ENCODE peak calls at places on chromosomes 5 and 9, in six cellular contexts. M, C, K, S, P and W are unnamed samples.

GRCh38 chr9:107730691-107731090 is 241.1 kb upstream of the KLF4 start:
- DNase-seq in M (no peak), C (no peak), K (no peak), S (no peak), P (no peak), W (no peak)

GRCh38 chr5:147510885-147511284 is 1.0 kb upstream of the DPYSL3 start:
- DNase-seq in M (no peak), C (no peak), K (no peak), S (no peak), P (no peak), W (no peak)

GRCh38 chr5:157710887-157711286 is 20.3 kb upstream of the THG1L start:
- DNase-seq in M (no peak), C (no peak), K (no peak), S (no peak), P (no peak), W (no peak)

GRCh38 chr5:117295941-117296340 is 721.3 kb upstream of the SEMA6A start:
- DNase-seq in M (no peak), C (no peak), K (no peak), S (no peak), P (no peak), W (no peak)

GRCh38 chr5:136375920-136376319 is 10.6 kb upstream of the TRPC7 start:
- DNase-seq in M (no peak), C (no peak), K (no peak), S (no peak), P (no peak), W (no peak)

GRCh38 chr9:87119328-87119881 is 172.1 kb upstream of the GAS1 start:
- DNase-seq in M (no peak), C (peak; percentile 65), K (no peak), S (no peak), P (no peak), W (no peak)

GRCh38 chr9:84107081-84107480 is 126.5 kb downstream of the RMI1 start:
- DNase-seq in M (no peak), C (no peak), K (no peak), S (no peak), P (no peak), W (no peak)

GRCh38 chr5:159533197-159533596 is 202.9 kb upstream of the IL12B start:
- DNase-seq in M (no peak), C (no peak), K (no peak), S (no peak), P (no peak), W (no peak)

GRCh38 chr5:142296914-142297417 is 27.9 kb downstream of the SPRY4 start:
- DNase-seq in M (no peak), C (no peak), K (no peak), S (no peak), P (no peak), W (no peak)

GRCh38 chr9:86434039-86434726 is 80.0 kb upstream of the TUT7 start:
- DNase-seq in M (no peak), C (no peak), K (peak; percentile 34), S (peak; percentile 81), P (peak; percentile 47), W (peak; percentile 91)

GRCh38 chr5:69492391-69493234 is at the start of gene OCLN:
- DNase-seq in M (no peak), C (peak; percentile 82), K (peak; percentile 81), S (peak; percentile 62), P (peak; percentile 87), W (peak; percentile 17)

GRCh38 chr9:100167912-100168775 is 69.1 kb downstream of the INVS start:
- DNase-seq in M (no peak), C (no peak), K (no peak), S (no peak), P (no peak), W (no peak)

GRCh38 chr9:2469681-2470141 is 151.9 kb upstream of the VLDLR start:
- DNase-seq in M (peak; percentile 7), C (no peak), K (no peak), S (no peak), P (no peak), W (no peak)

GRCh38 chr5:7208911-7209310 is 187.0 kb upstream of the ADCY2 start:
- DNase-seq in M (no peak), C (no peak), K (no peak), S (peak; percentile 78), P (no peak), W (peak; percentile 49)

GRCh38 chr9:32705059-32705458 is 69.6 kb upstream of the TAF1L start:
- DNase-seq in M (no peak), C (no peak), K (no peak), S (no peak), P (no peak), W (no peak)

GRCh38 chr5:168647083-168647482 is 67.9 kb upstream of the PANK3 start:
- DNase-seq in M (no peak), C (no peak), K (no peak), S (no peak), P (no peak), W (no peak)

GRCh38 chr9:89720721-89721660 is 116.2 kb downstream of the GADD45G start:
- DNase-seq in M (no peak), C (no peak), K (no peak), S (no peak), P (no peak), W (no peak)

GRCh38 chr9:128771094-128771721 is 519 bp downstream of the ZER1 start:
- DNase-seq in M (no peak), C (peak; percentile 57), K (no peak), S (no peak), P (no peak), W (no peak)

GRCh38 chr9:259405-260404 is 45.0 kb downstream of the DOCK8 start:
- DNase-seq in M (no peak), C (no peak), K (no peak), S (no peak), P (no peak), W (no peak)

GRCh38 chr5:146962801-146963355 is 84.3 kb upstream of the PPP2R2B start:
- DNase-seq in M (no peak), C (no peak), K (no peak), S (no peak), P (no peak), W (no peak)

GRCh38 chr5:134527156-134527960 is 1.9 kb downstream of the JADE2 start:
- DNase-seq in M (no peak), C (peak; percentile 76), K (no peak), S (peak; percentile 95), P (peak; percentile 94), W (peak; percentile 83)
- TF ChIP-seq POLR2A in M (peak; percentile 25), C (peak; percentile 40), K (no peak), S (no peak), P (peak; percentile 34), W (no peak)

GRCh38 chr9:21334603-21334968 is 618 bp downstream of the KLHL9 start:
- DNase-seq in M (no peak), C (no peak), K (no peak), S (no peak), P (no peak), W (no peak)

GRCh38 chr9:21336467-21336866 is 1.3 kb upstream of the KLHL9 start:
- DNase-seq in M (no peak), C (no peak), K (no peak), S (no peak), P (no peak), W (no peak)

GRCh38 chr9:21340735-21341134 is 5.5 kb upstream of the KLHL9 start:
- DNase-seq in M (no peak), C (no peak), K (no peak), S (no peak), P (no peak), W (no peak)

GRCh38 chr9:21331676-21332402 is 3.4 kb downstream of the KLHL9 start:
- DNase-seq in M (no peak), C (no peak), K (no peak), S (no peak), P (no peak), W (no peak)

GRCh38 chr9:21334969-21335632 is at the start of gene KLHL9:
- DNase-seq in M (peak; percentile 73), C (peak; percentile 89), K (peak; percentile 83), S (peak; percentile 95), P (peak; percentile 97), W (peak; percentile 88)
- TF ChIP-seq POLR2A in M (peak; percentile 91), C (peak; percentile 52), K (peak; percentile 46), S (peak; percentile 47), P (peak; percentile 71), W (no peak)

GRCh38 chr9:35756275-35756742 is 2.2 kb upstream of the MSMP start:
- DNase-seq in M (no peak), C (no peak), K (peak; percentile 58), S (peak; percentile 77), P (no peak), W (no peak)

GRCh38 chr9:35758475-35759050 is 4.5 kb upstream of the MSMP start:
- DNase-seq in M (no peak), C (no peak), K (no peak), S (no peak), P (no peak), W (no peak)

GRCh38 chr9:35756743-35757526 is 2.9 kb upstream of the MSMP start:
- DNase-seq in M (no peak), C (peak; percentile 66), K (peak; percentile 38), S (peak; percentile 77), P (peak; percentile 64), W (no peak)

GRCh38 chr9:35759795-35760194 is 5.7 kb upstream of the MSMP start:
- DNase-seq in M (no peak), C (no peak), K (no peak), S (no peak), P (no peak), W (no peak)

GRCh38 chr9:35757527-35758275 is 3.6 kb upstream of the MSMP start:
- DNase-seq in M (no peak), C (peak; percentile 57), K (no peak), S (no peak), P (peak; percentile 52), W (no peak)
- TF ChIP-seq POLR2A in M (no peak), C (no peak), K (peak; percentile 52), S (no peak), P (peak; percentile 59), W (no peak)

GRCh38 chr9:35114113-35114847 is 1.4 kb downstream of the ATOSB start:
- DNase-seq in M (no peak), C (no peak), K (peak; percentile 51), S (peak; percentile 95), P (no peak), W (peak; percentile 93)

GRCh38 chr9:35115680-35116538 is at the start of gene ATOSB:
- DNase-seq in M (peak; percentile 72), C (peak; percentile 95), K (peak; percentile 93), S (peak; percentile 99), P (peak; percentile 91), W (peak; percentile 97)

GRCh38 chr9:35116539-35116897 is 856 bp upstream of the ATOSB start:
- DNase-seq in M (no peak), C (no peak), K (no peak), S (no peak), P (no peak), W (no peak)

GRCh38 chr9:35116898-35117551 is 1.4 kb upstream of the ATOSB start:
- DNase-seq in M (no peak), C (peak; percentile 86), K (peak; percentile 86), S (peak; percentile 95), P (peak; percentile 90), W (peak; percentile 92)

GRCh38 chr9:35114921-35115341 is 731 bp downstream of the ATOSB start:
- DNase-seq in M (no peak), C (no peak), K (no peak), S (peak; percentile 87), P (no peak), W (peak; percentile 73)
- TF ChIP-seq POLR2A in M (no peak), C (no peak), K (no peak), S (peak; percentile 12), P (no peak), W (no peak)

DNA sequence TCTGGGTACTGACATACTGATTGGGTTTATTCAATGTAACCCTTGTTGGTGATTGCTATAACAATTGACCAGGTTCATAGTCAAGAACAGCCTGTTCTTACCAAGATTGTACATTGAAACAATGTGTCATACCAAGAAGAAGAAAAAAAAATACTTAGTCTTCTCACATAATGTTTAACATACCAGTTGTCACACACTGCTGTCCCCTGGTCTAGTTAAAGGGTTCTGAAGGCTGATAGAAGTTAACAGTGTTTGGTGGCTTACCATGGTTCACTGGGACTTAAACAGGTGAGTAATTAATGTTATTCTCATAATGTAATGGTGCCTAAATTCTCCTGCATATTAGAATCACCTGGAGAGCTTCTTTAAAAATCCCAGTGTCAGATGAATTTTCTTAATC is 18.5 kb upstream of the CDC42SE2 start:
- DNase-seq in M (no peak), C (no peak), K (no peak), S (no peak), P (no peak), W (no peak)
- TF ChIP-seq POLR2A in M (no peak), C (no peak), K (no peak), S (no peak), P (no peak), W (no peak)